ENCODE peak calls at places on chromosomes 16 and 17, in seven cellular contexts. M is stimulated activated CD8-positive, alpha-beta memory T cell treated with anti-CD3 and anti-CD28 coated beads, Interleukin-15, amount 100 ng/mL, for 4 hours; D is activated CD4-positive, alpha-beta T cell treated with anti-CD3 and anti-CD28 coated beads, Interleukin-2, amount 10 ng/mL, durations not matched to agents 7 days and 5 days; P is gastrocnemius medialis; G is CD8-positive, alpha-beta memory T cell; N is ecto neural progenitor cell; H is left lung. B is an unnamed sample.

GRCh38 chr17:50945779-50946222 is 79.6 kb upstream of the TOB1 start:
- DNase-seq in M (no peak), P (no peak), D (no peak), H (peak; percentile 19), N (no peak), G (no peak), B (no peak)

GRCh38 chr17:13542612-13543011 is 59.1 kb downstream of the HS3ST3A1 start:
- DNase-seq in N (no peak), G (no peak), P (no peak), M (no peak), D (no peak), H (no peak), B (no peak)

GRCh38 chr17:81455387-81455786 is 57.2 kb downstream of the ACTG1 start:
- DNase-seq in N (no peak), M (no peak), P (no peak), D (no peak), H (no peak), G (no peak), B (no peak)

GRCh38 chr17:46837521-46837920 is 13.9 kb upstream of the WNT9B start:
- DNase-seq in G (no peak), P (no peak), H (no peak), D (no peak), M (no peak), N (no peak), B (no peak)

GRCh38 chr17:80287038-80287437 is 26.4 kb downstream of the RNF213 start:
- DNase-seq in M (no peak), N (no peak), H (no peak), D (no peak), G (no peak), P (no peak), B (no peak)

GRCh38 chr17:72369366-72369765 is 248.5 kb downstream of the SOX9 start:
- DNase-seq in M (no peak), D (no peak), H (no peak), G (no peak), N (no peak), P (no peak), B (no peak)

GRCh38 chr17:32156656-32157055 is 14.4 kb downstream of the RHOT1 start:
- DNase-seq in D (no peak), M (no peak), N (no peak), P (no peak), G (no peak), H (no peak), B (no peak)

GRCh38 chr17:6069611-6070279 is 434 bp upstream of the WSCD1 start:
- DNase-seq in N (peak; percentile 71), H (no peak), D (no peak), P (no peak), M (no peak), G (no peak), B (no peak)

GRCh38 chr16:47712276-47713224 is 251.4 kb downstream of the PHKB start:
- DNase-seq in N (no peak), P (no peak), D (no peak), M (no peak), G (no peak), H (no peak), B (no peak)

GRCh38 chr16:15618392-15618791 is 24.6 kb downstream of the MARF1 start:
- DNase-seq in M (no peak), P (no peak), N (no peak), G (no peak), D (no peak), H (no peak), B (no peak)

GRCh38 chr16:14289692-14290340 is 218.7 kb downstream of the MRTFB start:
- DNase-seq in H (no peak), P (no peak), D (peak; percentile 38), G (peak; percentile 53), N (peak; percentile 47), M (no peak), B (peak; percentile 45)

GRCh38 chr16:57261806-57262205 is 16.7 kb downstream of the ARL2BP start:
- DNase-seq in M (no peak), P (no peak), H (peak; percentile 6), N (no peak), D (no peak), G (no peak), B (no peak)

GRCh38 chr16:13165024-13165423 is 263.6 kb downstream of the SHISA9 start:
- DNase-seq in H (no peak), M (no peak), N (no peak), D (no peak), P (no peak), G (no peak), B (no peak)

GRCh38 chr17:74042241-74042640 is 161.2 kb upstream of the RPL38 start:
- DNase-seq in D (no peak), M (no peak), H (no peak), G (no peak), N (no peak), P (no peak), B (no peak)

GRCh38 chr17:17681187-17681743 is at the start of gene RAI1:
- DNase-seq in N (peak; percentile 90), M (peak; percentile 34), H (peak; percentile 77), G (peak; percentile 77), P (peak; percentile 56), D (peak; percentile 66), B (peak; percentile 34)

GRCh38 chr17:18986541-18987229 is 17.9 kb downstream of the FAM83G start:
- DNase-seq in H (no peak), N (no peak), G (no peak), D (no peak), P (no peak), M (no peak), B (no peak)

GRCh38 chr17:28698253-28698941 is 13.3 kb downstream of the PROCA1 start:
- DNase-seq in M (no peak), P (no peak), D (no peak), H (no peak), N (no peak), G (no peak), B (peak; percentile 12)

GRCh38 chr17:38872671-38873385 is 3.0 kb downstream of the LASP1 start:
- DNase-seq in H (no peak), N (peak; percentile 39), M (no peak), D (no peak), P (no peak), G (no peak), B (no peak)

GRCh38 chr17:45110676-45111611 is 21.4 kb downstream of the PLCD3 start:
- DNase-seq in H (no peak), M (no peak), D (no peak), P (peak; percentile 86), N (no peak), G (no peak), B (no peak)

B was measured in AML-193.